ENCODE peak calls at places on chromosomes 2 and 18, in nine cellular contexts. M, V, D, K, E, X, P, F and Y are unnamed samples.

GRCh38 chr2:31253344-31254155 is 19.6 kb downstream of the EHD3 start:
- DNase-seq in M (no peak), V (no peak), D (no peak), K (no peak), E (no peak), X (no peak), P (no peak), F (no peak), Y (no peak)

GRCh38 chr18:1544016-1544415 is 639.3 kb downstream of the ADCYAP1 start:
- DNase-seq in M (no peak), V (no peak), D (no peak), K (no peak), E (no peak), X (no peak), P (no peak), F (no peak), Y (no peak)

GRCh38 chr2:172195836-172196376 is 93.2 kb upstream of the DLX2 start:
- DNase-seq in M (no peak), V (no peak), D (no peak), K (no peak), E (no peak), X (no peak), P (no peak), F (peak), Y (no peak)

GRCh38 chr2:86221066-86221684 is 21.9 kb downstream of the MRPL35 start:
- DNase-seq in M (no peak), V (peak), D (peak), K (peak), E (peak), X (no peak), P (no peak), F (peak), Y (no peak)

GRCh38 chr2:118309201-118310015 is 221.1 kb downstream of the INSIG2 start:
- DNase-seq in M (no peak), V (no peak), D (no peak), K (no peak), E (no peak), X (no peak), P (no peak), F (no peak), Y (no peak)

GRCh38 chr2:62071126-62071598 is 124.8 kb upstream of the B3GNT2 start:
- DNase-seq in M (no peak), V (no peak), D (no peak), K (no peak), E (peak), X (no peak), P (no peak), F (no peak), Y (no peak)

GRCh38 chr2:110858135-110858737 is 125.9 kb downstream of the ACOXL start:
- DNase-seq in M (no peak), V (no peak), D (no peak), K (peak), E (no peak), X (no peak), P (no peak), F (no peak), Y (no peak)

GRCh38 chr2:31219131-31219969 is 2.0 kb upstream of the CAPN14 start:
- DNase-seq in M (no peak), V (no peak), D (no peak), K (no peak), E (no peak), X (no peak), P (no peak), F (no peak), Y (no peak)

GRCh38 chr2:151357359-151357758 is at the start of gene TNFAIP6:
- DNase-seq in M (peak), V (no peak), D (no peak), K (no peak), E (peak), X (peak), P (no peak), F (no peak), Y (no peak)

GRCh38 chr2:234467289-234467688 is 29.6 kb downstream of the ARL4C start:
- DNase-seq in M (no peak), V (no peak), D (no peak), K (no peak), E (peak), X (peak), P (no peak), F (no peak), Y (no peak)

GRCh38 chr2:197191177-197191947 is 119.2 kb downstream of the ANKRD44 start:
- DNase-seq in M (no peak), V (no peak), D (no peak), K (no peak), E (peak), X (no peak), P (no peak), F (no peak), Y (no peak)

GRCh38 chr2:12555012-12555645 is 161.6 kb upstream of the TRIB2 start:
- DNase-seq in M (no peak), V (no peak), D (peak), K (no peak), E (peak), X (no peak), P (no peak), F (no peak), Y (no peak)
- TF ChIP-seq CTCF in M (no peak), V (no peak), D (peak), K (no peak), E (peak), X (no peak), P (no peak), F (no peak), Y (no peak)

GRCh38 chr18:63422862-63423304 is 607 bp upstream of the VPS4B start:
- DNase-seq in M (no peak), V (no peak), D (no peak), K (no peak), E (no peak), X (no peak), P (peak), F (no peak), Y (peak)
- TF ChIP-seq CTCF in M (no peak), V (no peak), D (no peak), K (no peak), E (no peak), X (no peak), P (no peak), F (no peak), Y (no peak)

GRCh38 chr2:128469203-128469602 is 150.5 kb upstream of the HS6ST1 start:
- DNase-seq in M (no peak), V (no peak), D (no peak), K (peak), E (no peak), X (no peak), P (no peak), F (no peak), Y (no peak)
- TF ChIP-seq CTCF in M (no peak), V (no peak), D (peak), K (peak), E (peak), X (peak), P (no peak), F (no peak), Y (peak)

GRCh38 chr2:10911291-10912075 is at the start of gene KCNF1:
- DNase-seq in M (no peak), V (peak), D (peak), K (no peak), E (peak), X (no peak), P (peak), F (peak), Y (peak)

GRCh38 chr2:10910625-10911024 is 1.1 kb upstream of the KCNF1 start:
- DNase-seq in M (no peak), V (peak), D (no peak), K (no peak), E (no peak), X (no peak), P (no peak), F (no peak), Y (no peak)

GRCh38 chr2:10908195-10908594 is 3.5 kb upstream of the KCNF1 start:
- DNase-seq in M (no peak), V (no peak), D (no peak), K (no peak), E (no peak), X (no peak), P (no peak), F (no peak), Y (peak)

GRCh38 chr2:10909996-10910341 is 1.8 kb upstream of the KCNF1 start:
- DNase-seq in M (no peak), V (no peak), D (no peak), K (no peak), E (no peak), X (no peak), P (no peak), F (no peak), Y (no peak)

GRCh38 chr2:10909050-10909995 is 2.4 kb upstream of the KCNF1 start:
- DNase-seq in M (no peak), V (peak), D (peak), K (peak), E (no peak), X (no peak), P (no peak), F (no peak), Y (no peak)
- TF ChIP-seq CTCF in M (no peak), V (no peak), D (peak), K (peak), E (peak), X (peak), P (no peak), F (no peak), Y (peak)